ENCODE peak calls at places on chromosomes 4 and X, in four cellular contexts. C is breast epithelium, Y is left lung, N is heart right ventricle. H is an unnamed sample. For H3K9me3, the result is how much of the 10 kb centered on the place peaks cover.

GRCh38 chr4:140515423-140515822 is 8.5 kb upstream of the ELMOD2 start:
- DNase-seq in Y (no peak), C (no peak), N (no peak), H (no peak)

GRCh38 chr4:188423039-188423438 is 283.8 kb downstream of the TRIML1 start:
- DNase-seq in Y (no peak), C (no peak), N (no peak), H (no peak)

GRCh38 chr4:47413515-47413914 is 50.0 kb downstream of the COMMD8 start:
- DNase-seq in Y (no peak), C (no peak), N (no peak), H (no peak)

GRCh38 chr4:102466298-102466697 is 34.9 kb upstream of the NFKB1 start:
- DNase-seq in C (no peak), N (no peak), Y (no peak), H (no peak)

GRCh38 chrX:121254336-121254735 is 206.9 kb downstream of the GLUD2 start:
- DNase-seq in N (no peak), C (no peak), Y (no peak), H (no peak)

GRCh38 chr4:21209854-21210253 is 509.6 kb downstream of the PACRGL start:
- DNase-seq in Y (no peak), N (no peak), C (no peak), H (no peak)

GRCh38 chr4:47705326-47705981 is 132.4 kb downstream of the CORIN start:
- DNase-seq in C (no peak), N (no peak), Y (no peak), H (no peak)

GRCh38 chrX:110081740-110082139 is 78.8 kb downstream of the TMEM164 start:
- DNase-seq in N (peak), Y (no peak), C (no peak), H (no peak)

GRCh38 chr4:56909083-56909981 is 1.6 kb downstream of the REST start:
- DNase-seq in Y (peak), C (peak), N (peak), H (peak)

GRCh38 chr4:150033109-150033508 is 45.1 kb upstream of the DCLK2 start:
- DNase-seq in Y (no peak), N (no peak), C (no peak), H (no peak)

GRCh38 chr4:185752881-185753280 is 59.1 kb downstream of the SORBS2 start:
- DNase-seq in Y (no peak), C (no peak), N (no peak), H (no peak)

GRCh38 chr4:30903493-30903892 is 183.3 kb downstream of the PCDH7 start:
- DNase-seq in N (no peak), Y (no peak), C (no peak), H (no peak)

GRCh38 chr4:165684177-165684870 is 188.7 kb upstream of the TLL1 start:
- DNase-seq in N (no peak), Y (no peak), C (no peak), H (no peak)

GRCh38 chr4:141081921-141082381 is 51.3 kb downstream of the RNF150 start:
- DNase-seq in C (no peak), N (no peak), Y (no peak), H (no peak)

GRCh38 chrX:72271091-72271490 is 6.0 kb downstream of the RPS4X start:
- DNase-seq in Y (no peak), C (no peak), N (no peak), H (no peak)
- H3K4me3 ChIP-seq in Y (no peak), C (no peak), N (no peak), H (no peak)

GRCh38 chrX:131725001-131725654 is 181.3 kb downstream of the OR13H1 start:
- DNase-seq in C (no peak), Y (no peak), N (no peak), H (no peak)
- H3K9me3 ChIP-seq in C (under half), Y (under half), N (under half), H (under half)

GRCh38 chr4:146638801-146639351 is at the start of gene POU4F2:
- DNase-seq in C (no peak), Y (peak), N (no peak), H (no peak)
- H3K4me3 ChIP-seq in C (peak), Y (no peak), N (peak), H (no peak)

DNA sequence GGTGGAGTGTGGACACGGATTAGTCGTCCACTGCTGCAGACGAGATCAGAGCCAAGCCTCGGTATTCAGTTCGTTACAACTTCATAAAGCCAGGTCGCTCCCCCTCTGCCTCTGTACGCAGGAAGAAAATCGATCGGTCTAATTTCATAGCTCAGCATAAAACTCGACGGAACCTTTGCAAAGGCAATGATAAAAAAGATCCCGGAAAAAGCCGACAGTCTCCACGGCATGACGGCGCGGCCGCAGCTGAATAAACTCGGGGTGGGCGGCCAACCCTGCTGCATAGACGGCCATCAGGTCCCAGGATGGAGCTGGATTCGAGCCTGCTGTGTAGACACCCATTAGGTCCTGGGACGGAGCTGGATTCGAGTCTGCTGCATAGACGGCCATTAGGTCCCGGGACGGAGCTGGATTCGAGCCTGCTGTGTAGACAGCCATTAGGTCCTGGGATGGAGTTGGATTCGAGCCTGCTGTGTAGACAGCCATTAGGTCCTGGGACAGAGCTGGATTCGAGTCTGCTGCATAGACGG is 113.8 kb upstream of the PPP2R3B start:
- DNase-seq in C (no peak), N (no peak), Y (no peak), H (no peak)
- H3K9me3 ChIP-seq in C (under half), N (under half), Y (under half), H (under half)

DNA sequence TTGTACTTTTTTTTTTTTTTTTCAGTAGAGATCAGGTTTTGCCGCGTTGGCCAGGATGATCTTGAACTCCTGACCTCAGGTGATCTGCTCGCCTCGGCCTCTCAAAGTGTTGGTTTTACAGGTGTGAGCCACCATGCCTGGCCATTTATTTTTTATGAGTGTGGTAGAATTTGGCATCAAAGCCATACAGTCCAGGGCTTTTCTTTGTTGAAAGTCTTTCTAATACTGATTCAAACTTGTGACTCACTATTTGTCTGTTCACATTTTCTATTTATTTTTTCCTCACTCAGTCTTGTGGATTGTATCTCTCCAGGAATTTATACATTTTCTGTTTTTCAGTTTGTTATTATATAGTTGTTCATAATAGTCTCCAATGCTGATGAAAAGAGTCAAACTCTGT is 66.5 kb upstream of the SPIN4 start:
- DNase-seq in N (no peak), Y (no peak), C (no peak), H (no peak)
- H3K4me3 ChIP-seq in N (no peak), Y (no peak), C (no peak), H (no peak)

GRCh38 chr4:211033-211511 is 86.8 kb downstream of the ZNF718 start:
- DNase-seq in C (no peak), Y (no peak), N (no peak), H (no peak)
- H3K9me3 ChIP-seq in C (under half), Y (half or more), N (half or more), H (under half)

H was measured in small intestine.